ENCODE peak calls at places on chromosomes 1 and 21, in seven cellular contexts. D is endothelial cell of umbilical vein, Z is SK-N-MC, C is esophagus muscularis mucosa, A is K562, B is HCT116, X is sigmoid colon. J is an unnamed sample.

GRCh38 chr1:94248956-94249688 is 11.7 kb upstream of the ARHGAP29 start:
- DNase-seq in C (no peak), Z (no peak), X (no peak), D (no peak), B (no peak), A (no peak), J (no peak)

GRCh38 chr1:8241417-8242014 is 76.4 kb upstream of the SLC45A1 start:
- DNase-seq in C (no peak), A (no peak), D (peak), B (no peak), X (no peak), Z (no peak), J (no peak)

GRCh38 chr1:162987866-162988265 is 81.3 kb upstream of the RGS4 start:
- DNase-seq in Z (no peak), D (peak), B (peak), X (no peak), A (no peak), C (no peak), J (no peak)

GRCh38 chr1:114108741-114109255 is 44.9 kb downstream of the SYT6 start:
- DNase-seq in X (no peak), D (no peak), Z (peak), B (no peak), A (no peak), C (no peak), J (no peak)

GRCh38 chr21:18369115-18369514 is 34.5 kb downstream of the TMPRSS15 start:
- DNase-seq in D (peak), X (no peak), Z (peak), A (no peak), B (no peak), C (no peak), J (peak)

GRCh38 chr1:173771536-173771935 is 52.9 kb upstream of the DARS2 start:
- DNase-seq in A (no peak), D (no peak), X (no peak), B (no peak), C (no peak), Z (no peak), J (no peak)

GRCh38 chr1:53559854-53560571 is 100.8 kb downstream of the DMRTB1 start:
- DNase-seq in A (no peak), D (no peak), Z (no peak), B (no peak), X (peak), C (no peak), J (no peak)

GRCh38 chr1:173639102-173639501 is 4.0 kb downstream of the TEX50 start:
- DNase-seq in X (no peak), C (no peak), Z (no peak), D (no peak), A (no peak), B (no peak), J (no peak)

GRCh38 chr1:185846672-185847440 is 112.7 kb downstream of the HMCN1 start:
- DNase-seq in D (no peak), A (no peak), C (no peak), B (no peak), Z (no peak), X (no peak), J (no peak)

GRCh38 chr1:150696151-150696550 is 803 bp downstream of the GOLPH3L start:
- DNase-seq in B (no peak), Z (no peak), C (no peak), D (peak), X (no peak), A (no peak), J (peak)

GRCh38 chr1:41419584-41420295 is 58.5 kb downstream of the FOXO6 start:
- DNase-seq in B (no peak), C (no peak), D (no peak), X (no peak), Z (no peak), A (no peak), J (no peak)

GRCh38 chr1:23728997-23729390 is 14.3 kb upstream of the ELOA start:
- DNase-seq in X (no peak), Z (no peak), C (no peak), B (no peak), D (no peak), A (no peak), J (no peak)

GRCh38 chr1:193736507-193736906 is 550.1 kb upstream of the B3GALT2 start:
- DNase-seq in X (no peak), C (no peak), D (no peak), A (no peak), B (no peak), Z (no peak), J (no peak)

GRCh38 chr1:88204768-88205167 is 479.3 kb upstream of the PKN2 start:
- DNase-seq in X (no peak), A (no peak), C (no peak), B (no peak), D (no peak), Z (no peak), J (no peak)

GRCh38 chr1:56469640-56470371 is 109.6 kb downstream of the PLPP3 start:
- DNase-seq in D (peak), C (no peak), B (no peak), Z (no peak), A (no peak), X (no peak), J (no peak)

GRCh38 chr1:156151093-156151688 is 2.2 kb upstream of the SEMA4A start:
- DNase-seq in D (no peak), B (no peak), X (no peak), A (no peak), Z (no peak), C (no peak), J (no peak)

GRCh38 chr1:52520149-52520548 is 32.7 kb downstream of the TUT4 start:
- DNase-seq in X (no peak), Z (no peak), A (no peak), C (no peak), D (no peak), B (no peak), J (no peak)

GRCh38 chr1:106571109-106571508 is 485.4 kb upstream of the PRMT6 start:
- DNase-seq in A (no peak), B (no peak), C (no peak), D (no peak), Z (no peak), X (no peak), J (peak)

GRCh38 chr1:8284167-8284566 is 33.7 kb upstream of the SLC45A1 start:
- DNase-seq in B (no peak), A (no peak), X (no peak), D (no peak), C (no peak), Z (no peak), J (no peak)

GRCh38 chr1:64823691-64824476 is 79.0 kb downstream of the RAVER2 start:
- DNase-seq in C (no peak), B (peak), X (no peak), Z (peak), A (peak), D (peak), J (peak)

GRCh38 chr1:229753764-229754553 is 127.9 kb downstream of the URB2 start:
- DNase-seq in Z (no peak), D (no peak), A (peak), B (no peak), X (no peak), C (no peak), J (no peak)

GRCh38 chr1:14853518-14853917 is 255.0 kb downstream of the KAZN start:
- DNase-seq in A (no peak), D (no peak), X (no peak), Z (no peak), C (no peak), B (no peak), J (no peak)

GRCh38 chr1:32568929-32569328 is 29.7 kb downstream of the ZBTB8A start:
- DNase-seq in D (no peak), B (no peak), Z (no peak), X (no peak), A (no peak), C (no peak), J (no peak)

GRCh38 chr1:3891329-3891867 is 8.7 kb downstream of the C1orf174 start:
- DNase-seq in C (no peak), Z (no peak), D (no peak), A (no peak), B (no peak), X (no peak), J (no peak)

GRCh38 chr1:172941945-172942344 is 108.8 kb downstream of the TNFSF18 start:
- DNase-seq in D (no peak), B (no peak), X (no peak), C (no peak), A (no peak), Z (no peak), J (no peak)

GRCh38 chr21:42721341-42721824 is 68.0 kb downstream of the PDE9A start:
- DNase-seq in D (no peak), A (no peak), C (no peak), X (peak), B (no peak), Z (no peak), J (no peak)

GRCh38 chr1:215891266-215891665 is 324.2 kb downstream of the KCTD3 start:
- DNase-seq in B (no peak), C (no peak), Z (peak), X (no peak), D (no peak), A (no peak), J (no peak)

GRCh38 chr1:150281221-150281757 is 1.1 kb upstream of the CIART start:
- DNase-seq in Z (no peak), A (peak), D (peak), C (peak), B (no peak), X (peak), J (peak)

GRCh38 chr1:168653567-168653966 is 75.4 kb downstream of the DPT start:
- DNase-seq in X (no peak), B (no peak), D (no peak), A (no peak), C (no peak), Z (no peak), J (no peak)

GRCh38 chr1:119632836-119633235 is 15.2 kb downstream of the ZNF697 start:
- DNase-seq in A (no peak), Z (no peak), X (no peak), D (peak), C (no peak), B (no peak), J (no peak)
- TF ChIP-seq POLR2AphosphoS5 in A (no peak), Z (no peak), X (no peak), D (no peak), C (no peak), B (no peak), J (no peak)

DNA sequence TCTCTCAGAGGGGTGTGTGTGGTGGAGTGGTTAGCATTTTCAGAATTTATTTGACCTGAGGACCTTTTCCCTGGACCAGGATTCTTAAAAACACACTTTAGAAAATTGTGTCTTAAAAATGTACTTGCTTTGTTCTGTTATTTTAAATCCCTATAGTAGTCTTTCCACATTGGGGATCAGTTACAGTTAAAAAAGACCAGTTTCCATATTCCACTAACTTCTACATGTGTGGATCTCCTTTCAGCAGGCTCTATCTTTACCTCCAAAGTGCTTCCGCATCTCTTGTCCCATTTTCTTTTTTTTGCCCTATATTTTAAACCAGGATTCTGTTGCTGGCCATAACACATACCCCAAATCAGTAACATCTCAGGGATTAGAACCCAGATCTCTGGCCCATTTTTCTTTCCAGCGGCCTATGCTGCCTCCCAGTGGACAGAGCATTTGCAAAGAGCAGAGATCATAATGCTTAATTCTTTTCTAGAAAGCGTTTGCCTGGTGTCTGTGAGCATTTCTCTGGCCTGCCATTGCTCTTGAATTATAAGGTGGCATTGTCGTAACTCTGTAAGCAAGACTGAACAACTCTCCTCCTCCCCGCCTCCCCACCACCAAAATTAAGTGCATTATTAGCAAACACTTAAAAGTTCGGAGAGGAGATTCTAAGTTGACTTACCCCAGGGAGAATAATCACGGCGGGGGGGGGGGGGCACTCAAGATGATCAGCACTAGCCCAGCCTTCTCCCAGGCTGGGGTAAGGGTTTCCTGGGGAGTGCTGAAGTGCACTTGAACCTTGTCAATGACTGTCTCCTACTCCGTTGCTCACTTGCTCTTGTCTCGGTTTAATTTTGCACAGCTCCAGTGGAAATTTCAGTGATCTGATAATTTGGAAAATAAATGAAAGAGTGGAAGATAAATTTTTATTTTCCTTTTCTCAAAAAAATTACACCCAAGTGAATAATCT is 58.9 kb downstream of the PBX1 start:
- DNase-seq in X (no peak), B (peak), Z (no peak), D (peak), A (peak), C (no peak), J (peak)
- TF ChIP-seq POLR2AphosphoS5 in X (no peak), B (no peak), Z (no peak), D (no peak), A (no peak), C (no peak), J (no peak)

GRCh38 chr1:204503122-204503912 is 8.7 kb upstream of the PIK3C2B start:
- DNase-seq in Z (peak), X (no peak), C (no peak), B (peak), D (peak), A (peak), J (peak)
- TF ChIP-seq POLR2AphosphoS5 in Z (no peak), X (no peak), C (no peak), B (no peak), D (no peak), A (no peak), J (no peak)

GRCh38 chr1:19754482-19754881 is 45.2 kb downstream of the TMCO4 start:
- DNase-seq in C (no peak), D (no peak), A (no peak), X (peak), Z (no peak), B (no peak), J (no peak)

GRCh38 chr1:19758227-19758830 is 41.4 kb downstream of the TMCO4 start:
- DNase-seq in C (no peak), Z (no peak), B (peak), X (no peak), A (no peak), D (no peak), J (no peak)

GRCh38 chr1:19759740-19760089 is 40.0 kb downstream of the TMCO4 start:
- DNase-seq in B (peak), X (no peak), A (no peak), C (no peak), Z (no peak), D (no peak), J (no peak)

GRCh38 chr1:19757641-19758040 is 42.1 kb downstream of the TMCO4 start:
- DNase-seq in A (no peak), X (no peak), D (no peak), C (no peak), Z (no peak), B (no peak), J (no peak)

GRCh38 chr1:19756480-19756879 is 43.2 kb downstream of the TMCO4 start:
- DNase-seq in Z (no peak), C (no peak), D (no peak), B (no peak), X (no peak), A (no peak), J (no peak)
- TF ChIP-seq POLR2AphosphoS5 in Z (no peak), C (no peak), D (no peak), B (no peak), X (no peak), A (no peak), J (no peak)

J was measured in GM23338.